ENCODE peak calls at places on chromosomes 16 and 17, in four cellular contexts. U is H1, L is stomach, V is K562. Z is an unnamed sample.

GRCh38 chr16:73921295-73921694 is 375.3 kb upstream of the PSMD7 start:
- DNase-seq in L (no peak), V (no peak), U (no peak), Z (no peak)

GRCh38 chr16:27718136-27718766 is 168.3 kb downstream of the KATNIP start:
- DNase-seq in U (no peak), L (no peak), V (no peak), Z (peak)

GRCh38 chr17:76732734-76733617 is 4.2 kb downstream of the SRSF2 start:
- DNase-seq in V (no peak), L (no peak), U (no peak), Z (no peak)

GRCh38 chr17:74779948-74780400 is 3.8 kb upstream of the NAT9 start:
- DNase-seq in L (peak), U (no peak), V (no peak), Z (peak)

GRCh38 chr16:29663829-29664132 is 734 bp downstream of the SPN start:
- DNase-seq in L (no peak), V (no peak), U (no peak), Z (no peak)

GRCh38 chr16:54921229-54921824 is 9.3 kb upstream of the IRX5 start:
- DNase-seq in V (no peak), L (no peak), U (no peak), Z (no peak)

GRCh38 chr16:11391576-11391975 is 46.3 kb downstream of the RMI2 start:
- DNase-seq in L (peak), U (no peak), V (no peak), Z (peak)

GRCh38 chr16:73015612-73016487 is 32.1 kb downstream of the ZFHX3 start:
- DNase-seq in U (no peak), L (peak), V (no peak), Z (peak)

GRCh38 chr17:72034000-72034399 is 86.8 kb upstream of the SOX9 start:
- DNase-seq in L (no peak), U (no peak), V (no peak), Z (no peak)

GRCh38 chr17:48052956-48053757 is 5.0 kb downstream of the NFE2L1 start:
- DNase-seq in U (no peak), L (peak), V (peak), Z (peak)

GRCh38 chr16:38941-39892 is 14.2 kb downstream of the POLR3K start:
- DNase-seq in U (no peak), V (no peak), L (peak), Z (no peak)

GRCh38 chr17:43728081-43728480 is 30.5 kb downstream of the SOST start:
- DNase-seq in L (no peak), V (no peak), U (no peak), Z (no peak)

GRCh38 chr16:67226804-67227566 is at the start of gene TMEM208:
- DNase-seq in L (peak), V (peak), U (peak), Z (peak)
- H3K4me3 ChIP-seq in L (peak), V (peak), U (peak), Z (peak)

GRCh38 chr16:68257906-68258800 is 6.2 kb upstream of the SLC7A6 start:
- DNase-seq in U (no peak), L (no peak), V (no peak), Z (peak)
- TF ChIP-seq EP300 in U (no peak), L (peak), V (no peak), Z (peak)

DNA sequence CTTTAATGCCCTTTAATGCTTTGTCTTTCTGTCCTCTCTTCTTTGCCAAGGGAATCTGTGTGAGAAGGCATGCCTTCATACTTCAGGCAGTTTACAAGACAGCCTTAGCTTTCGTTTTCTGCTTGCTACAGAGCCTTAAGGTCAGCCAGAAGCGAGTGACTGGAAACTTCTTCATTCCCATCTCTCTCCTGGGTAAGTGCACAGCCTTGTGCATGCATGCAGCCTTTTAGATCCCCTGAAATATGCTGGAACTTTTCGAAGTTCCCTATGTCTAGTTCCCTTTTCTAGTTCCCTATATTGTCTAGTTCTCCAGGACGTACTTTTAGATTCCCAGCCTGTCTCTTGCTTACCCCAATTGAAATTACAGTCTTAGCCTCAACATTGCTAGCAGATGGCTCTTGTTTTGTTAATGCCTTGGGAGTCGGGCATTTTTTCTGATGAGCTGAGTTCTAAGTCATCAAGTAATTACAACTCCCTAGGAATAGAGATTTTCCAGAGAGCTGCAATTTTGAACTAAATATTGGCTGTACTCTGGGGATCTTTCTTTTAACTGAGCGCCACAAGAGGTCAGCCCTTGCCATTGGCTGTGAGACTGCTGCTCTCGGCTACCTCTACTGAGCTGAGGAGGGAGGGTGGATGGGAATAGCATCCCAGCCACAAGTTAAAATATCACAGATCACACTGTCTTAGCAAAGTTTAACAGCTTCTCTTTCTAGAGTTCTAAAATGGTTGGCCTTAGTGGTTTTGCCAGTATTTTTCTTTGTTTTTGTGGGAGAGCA is 22.7 kb upstream of the PPM1D start:
- DNase-seq in V (peak), U (no peak), L (no peak), Z (peak)
- TF ChIP-seq POLR2AphosphoS5 in V (no peak), U (no peak), L (peak), Z (no peak)

DNA sequence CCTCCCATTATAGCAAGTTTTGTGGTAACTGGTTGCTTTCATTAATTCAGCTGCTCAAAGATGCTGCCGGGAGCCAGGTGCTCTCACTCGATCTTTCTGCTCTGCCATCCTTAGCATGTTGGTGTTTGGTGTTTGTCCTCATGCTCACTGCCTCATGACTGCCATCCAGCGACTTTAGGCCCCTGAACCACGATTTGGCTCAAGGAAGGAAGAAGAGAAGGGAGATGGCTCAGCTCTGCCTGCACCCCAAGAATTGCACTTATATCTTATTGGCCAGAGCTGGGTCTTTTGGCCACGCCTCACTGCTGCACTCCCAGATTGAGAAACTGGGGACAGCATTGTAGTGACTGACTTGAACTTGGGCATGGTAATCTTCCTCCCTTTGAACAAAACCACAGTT is 52.7 kb downstream of the ARSG start:
- DNase-seq in V (no peak), L (no peak), U (no peak), Z (no peak)
- H3K4me3 ChIP-seq in V (no peak), L (no peak), U (no peak), Z (no peak)

Z was measured in sigmoid colon.